ENCODE peak calls at places on chromosomes 2 and 18, in nine cellular contexts. J is EH; Z is A172; G is foreskin fibroblast; Y is activated naive CD4-positive, alpha-beta T cell; A is posterior cingulate gyrus; M is HTR-8/SVneo; W is KBM-7; Q is NCI-H510A treated with DMSO at 0.1 percent for 48 hours. I is an unnamed sample.

GRCh38 chr2:156918410-156918809 is 339.1 kb upstream of the GALNT5 start:
- DNase-seq in Q (no peak), Y (no peak), W (no peak), J (peak; percentile 3), M (no peak), G (no peak), Z (no peak), A (no peak), I (no peak)

GRCh38 chr2:154195644-154196221 is 324.0 kb downstream of the GALNT13 start:
- DNase-seq in J (no peak), W (no peak), A (no peak), Z (peak; percentile 6), G (no peak), Q (no peak), Y (no peak), M (no peak), I (no peak)

GRCh38 chr2:216875861-216876260 is 16.0 kb upstream of the TNP1 start:
- DNase-seq in Z (no peak), Q (no peak), J (no peak), W (no peak), G (no peak), A (no peak), Y (no peak), M (no peak), I (no peak)

GRCh38 chr2:145066151-145066661 is 546.3 kb upstream of the ZEB2 start:
- DNase-seq in Q (no peak), Y (no peak), Z (no peak), G (peak; percentile 39), W (no peak), J (peak; percentile 54), M (no peak), A (no peak), I (peak; percentile 5)

GRCh38 chr2:205471776-205472175 is 210.5 kb upstream of the NRP2 start:
- DNase-seq in Z (no peak), W (no peak), M (no peak), Q (no peak), A (no peak), G (no peak), Y (no peak), J (no peak), I (no peak)

GRCh38 chr2:74877781-74878433 is 44.0 kb downstream of the HK2 start:
- DNase-seq in Y (no peak), A (no peak), G (no peak), W (no peak), J (no peak), Z (no peak), Q (no peak), M (no peak), I (no peak)

GRCh38 chr2:205259131-205259530 is 423.2 kb upstream of the NRP2 start:
- DNase-seq in Q (no peak), Y (no peak), G (peak; percentile 5), J (peak; percentile 55), A (no peak), M (no peak), Z (no peak), W (no peak), I (no peak)

GRCh38 chr18:58727776-58728500 is 56.7 kb downstream of the MALT1 start:
- DNase-seq in J (peak; percentile 29), A (no peak), Z (no peak), Y (no peak), Q (no peak), G (peak; percentile 4), M (no peak), W (no peak), I (no peak)

GRCh38 chr2:25286025-25286400 is 55.7 kb downstream of the DNMT3A start:
- DNase-seq in M (no peak), Q (peak; percentile 24), W (peak; percentile 73), G (no peak), A (no peak), Z (peak; percentile 35), J (peak; percentile 42), Y (no peak), I (no peak)

GRCh38 chr2:239668042-239668441 is 267.2 kb upstream of the HDAC4 start:
- DNase-seq in M (no peak), W (no peak), Z (no peak), J (no peak), Q (no peak), G (no peak), Y (no peak), A (no peak), I (no peak)

GRCh38 chr2:162591403-162592083 is 247.0 kb downstream of the KCNH7 start:
- DNase-seq in W (no peak), Y (no peak), G (no peak), A (no peak), Q (no peak), Z (no peak), M (no peak), J (no peak), I (no peak)

GRCh38 chr2:56009758-56010534 is 86.4 kb upstream of the EFEMP1 start:
- DNase-seq in W (peak; percentile 31), Y (no peak), A (no peak), G (peak; percentile 65), M (peak; percentile 40), J (peak; percentile 66), Z (peak; percentile 53), Q (peak; percentile 67), I (no peak)

I was measured in hippocampal formation.